ENCODE peak calls at places on chromosome 21, in seven cellular contexts. F, V, X, P, B, C and W are unnamed samples.

GRCh38 chr21:45078877-45079281 is 4.5 kb downstream of the ADARB1 start:
- DNase-seq in F (no peak), V (peak), X (peak), P (peak), B (no peak), C (peak), W (peak)

GRCh38 chr21:26847951-26848350 is 2.7 kb upstream of the ADAMTS1 start:
- DNase-seq in F (no peak), V (no peak), X (no peak), P (no peak), B (no peak), C (no peak), W (no peak)

GRCh38 chr21:39915881-39916280 is 48.6 kb downstream of the PCP4 start:
- DNase-seq in F (no peak), V (no peak), X (no peak), P (no peak), B (no peak), C (no peak), W (no peak)

GRCh38 chr21:44722701-44723100 is 11.3 kb upstream of the TSPEAR start:
- DNase-seq in F (no peak), V (no peak), X (no peak), P (no peak), B (no peak), C (no peak), W (no peak)

GRCh38 chr21:44579056-44579832 is 1.2 kb downstream of the KRTAP10-5 start:
- DNase-seq in F (no peak), V (no peak), X (peak), P (no peak), B (no peak), C (no peak), W (no peak)

GRCh38 chr21:39048574-39048973 is 134.7 kb downstream of the PSMG1 start:
- DNase-seq in F (no peak), V (peak), X (no peak), P (no peak), B (no peak), C (peak), W (no peak)

GRCh38 chr21:18646114-18646513 is 242.5 kb upstream of the TMPRSS15 start:
- DNase-seq in F (no peak), V (no peak), X (no peak), P (no peak), B (no peak), C (no peak), W (no peak)

GRCh38 chr21:43727571-43728466 is 8.9 kb downstream of the PDXK start:
- DNase-seq in F (no peak), V (no peak), X (no peak), P (no peak), B (peak), C (peak), W (no peak)

GRCh38 chr21:31330144-31330483 is 13.9 kb downstream of the TIAM1 start:
- DNase-seq in F (no peak), V (no peak), X (no peak), P (no peak), B (no peak), C (no peak), W (no peak)

GRCh38 chr21:17931080-17931479 is 111.9 kb upstream of the C21orf91 start:
- DNase-seq in F (peak), V (no peak), X (no peak), P (no peak), B (no peak), C (no peak), W (no peak)

GRCh38 chr21:37877888-37878684 is 38.2 kb downstream of the KCNJ6 start:
- DNase-seq in F (no peak), V (no peak), X (no peak), P (no peak), B (no peak), C (no peak), W (no peak)

GRCh38 chr21:33286600-33287456 is 20.7 kb downstream of the IL10RB start:
- DNase-seq in F (no peak), V (peak), X (no peak), P (no peak), B (no peak), C (peak), W (no peak)

GRCh38 chr21:45029968-45030636 is 44.3 kb upstream of the ADARB1 start:
- DNase-seq in F (peak), V (no peak), X (no peak), P (no peak), B (peak), C (no peak), W (no peak)

GRCh38 chr21:29208666-29209059 is 78.2 kb downstream of the MAP3K7CL start:
- DNase-seq in F (no peak), V (no peak), X (no peak), P (no peak), B (no peak), C (peak), W (no peak)

GRCh38 chr21:42702720-42703119 is 49.3 kb downstream of the PDE9A start:
- DNase-seq in F (no peak), V (no peak), X (no peak), P (no peak), B (no peak), C (no peak), W (no peak)

GRCh38 chr21:14691924-14692323 is 145.8 kb upstream of the SAMSN1 start:
- DNase-seq in F (no peak), V (no peak), X (no peak), P (no peak), B (no peak), C (no peak), W (no peak)

GRCh38 chr21:34684174-34684876 is 15.5 kb downstream of the CLIC6 start:
- DNase-seq in F (no peak), V (no peak), X (no peak), P (no peak), B (no peak), C (no peak), W (no peak)

GRCh38 chr21:29258626-29259335 is 39.9 kb upstream of the BACH1 start:
- DNase-seq in F (no peak), V (peak), X (no peak), P (no peak), B (no peak), C (peak), W (no peak)

GRCh38 chr21:35428489-35428888 is 379.4 kb upstream of the RUNX1 start:
- DNase-seq in F (peak), V (no peak), X (no peak), P (peak), B (no peak), C (no peak), W (no peak)

GRCh38 chr21:42991992-42992740 is 17.8 kb downstream of the PKNOX1 start:
- DNase-seq in F (peak), V (peak), X (no peak), P (no peak), B (no peak), C (peak), W (no peak)

GRCh38 chr21:23534833-23535232 is 2072.4 kb downstream of the MRPL39 start:
- DNase-seq in F (no peak), V (no peak), X (no peak), P (no peak), B (no peak), C (no peak), W (no peak)

GRCh38 chr21:42997053-42997452 is 22.7 kb downstream of the PKNOX1 start:
- DNase-seq in F (no peak), V (peak), X (no peak), P (no peak), B (no peak), C (peak), W (no peak)

GRCh38 chr21:45154511-45155508 is 80.4 kb downstream of the ADARB1 start:
- DNase-seq in F (peak), V (peak), X (no peak), P (no peak), B (no peak), C (peak), W (no peak)